ENCODE peak calls at places on chromosomes 13 and 19, in five cellular contexts. E, N, G, U and M are unnamed samples. For H3K4me1, the result is how much of the 10 kb centered on the place peaks cover.

GRCh38 chr13:23583491-23583890 is 13.3 kb downstream of the TNFRSF19 start:
- DNase-seq in N (no peak), G (no peak), E (no peak), U (no peak), M (no peak)

GRCh38 chr19:43460362-43461016 is 4.9 kb downstream of the LYPD3 start:
- DNase-seq in G (no peak), N (no peak), E (no peak), U (no peak), M (no peak)

GRCh38 chr13:20704459-20705069 is 1.1 kb downstream of the IL17D start:
- DNase-seq in G (no peak), E (no peak), N (no peak), U (no peak), M (no peak)

GRCh38 chr13:60164490-60164889 is 762 bp upstream of the DIAPH3 start:
- DNase-seq in U (no peak), E (no peak), G (no peak), N (no peak), M (no peak)

GRCh38 chr19:35408284-35409171 is 37.7 kb downstream of the GPR42 start:
- DNase-seq in N (no peak), G (no peak), U (no peak), E (no peak), M (no peak)

GRCh38 chr13:41465965-41466364 is 8.6 kb downstream of the RGCC start:
- DNase-seq in U (no peak), G (no peak), N (no peak), E (no peak), M (no peak)

GRCh38 chr19:4083677-4084546 is 17.2 kb upstream of the ZBTB7A start:
- DNase-seq in G (no peak), E (no peak), N (peak), U (no peak), M (peak)

GRCh38 chr13:112898786-112899617 is 70.0 kb upstream of the MCF2L start:
- DNase-seq in U (no peak), N (no peak), G (no peak), E (no peak), M (no peak)

GRCh38 chr13:35164324-35164932 is 222.4 kb downstream of the NBEA start:
- DNase-seq in G (no peak), U (no peak), E (no peak), N (no peak), M (no peak)

GRCh38 chr13:92196566-92197256 is 798.3 kb downstream of the GPC5 start:
- DNase-seq in G (no peak), U (no peak), E (no peak), N (no peak), M (no peak)

GRCh38 chr19:14835011-14835410 is at the start of the genes OR7A5 and OR7C1:
- DNase-seq in E (no peak), N (no peak), U (no peak), G (peak), M (peak)

GRCh38 chr13:63954683-63955082 is 2539.0 kb upstream of the PCDH20 start:
- DNase-seq in N (no peak), E (no peak), G (no peak), U (no peak), M (no peak)

GRCh38 chr13:102443234-102443633 is 41.4 kb upstream of the FGF14 start:
- DNase-seq in E (no peak), U (no peak), G (no peak), N (no peak), M (no peak)

GRCh38 chr13:85806553-85807175 is 7.4 kb upstream of the SLITRK6 start:
- DNase-seq in E (no peak), U (no peak), G (no peak), N (no peak), M (no peak)

GRCh38 chr19:16660763-16661479 is at the start of gene TMEM38A:
- DNase-seq in U (peak), N (peak), G (peak), E (no peak), M (peak)

GRCh38 chr13:19181621-19182485 is at the start of gene TUBA3C:
- DNase-seq in N (peak), U (no peak), E (peak), G (peak), M (peak)

GRCh38 chr19:7505682-7506384 is 10.1 kb upstream of the ZNF358 start:
- DNase-seq in E (no peak), G (no peak), N (no peak), U (peak), M (no peak)

GRCh38 chr19:42053037-42053935 is 16.7 kb downstream of the GRIK5 start:
- DNase-seq in G (no peak), N (no peak), U (no peak), E (no peak), M (no peak)
- H3K27ac ChIP-seq in G (no peak), N (no peak), U (no peak), E (no peak), M (no peak)

GRCh38 chr19:375395-376110 is 31.0 kb upstream of the MIER2 start:
- DNase-seq in N (no peak), E (no peak), G (no peak), U (no peak), M (no peak)

GRCh38 chr19:379796-380195 is 29.2 kb downstream of the C2CD4C start:
- DNase-seq in E (no peak), U (no peak), G (no peak), N (no peak), M (no peak)

GRCh38 chr19:376111-376470 is 31.5 kb upstream of the MIER2 start:
- DNase-seq in G (no peak), N (no peak), U (no peak), E (no peak), M (no peak)

GRCh38 chr19:378706-379105 is 30.2 kb downstream of the C2CD4C start:
- DNase-seq in E (no peak), U (no peak), G (no peak), N (no peak), M (no peak)

DNA sequence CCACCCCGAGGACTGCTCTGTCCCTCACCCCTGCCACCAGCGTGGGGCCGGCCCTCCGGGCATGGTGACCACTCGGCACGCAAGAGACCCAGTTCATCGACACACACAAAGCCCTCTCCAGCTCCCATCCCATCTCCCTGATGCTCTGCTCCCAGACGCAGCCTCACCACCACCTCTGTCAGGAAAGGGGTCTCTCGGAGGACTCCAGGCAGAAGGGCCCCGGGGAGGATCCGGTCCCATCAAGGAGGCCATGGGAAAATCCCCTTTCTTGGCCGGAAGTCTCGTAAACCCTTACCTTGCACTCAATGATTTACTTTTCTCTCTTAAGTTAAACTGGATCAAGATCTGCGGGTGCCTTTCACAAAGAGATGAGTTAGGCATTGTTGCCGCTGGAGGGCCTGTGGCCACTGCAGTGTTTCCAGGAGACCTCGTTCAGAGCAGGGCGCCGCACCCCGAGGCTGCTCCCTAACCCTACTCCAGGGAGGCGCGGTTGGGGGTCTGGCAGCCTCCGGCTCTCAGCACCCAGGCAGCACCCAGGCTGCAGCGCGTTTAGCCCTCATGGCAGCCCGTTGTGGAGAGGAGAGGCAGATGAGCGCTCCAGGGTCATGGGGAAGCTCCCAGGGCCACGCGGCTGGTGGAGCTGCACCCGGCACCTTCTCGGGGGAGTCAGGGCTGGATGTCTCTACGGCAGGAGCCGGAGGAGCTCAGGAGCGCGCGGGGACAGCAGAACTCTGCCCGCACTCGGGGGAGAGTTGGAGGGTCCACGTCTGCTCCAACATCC is 31.0 kb downstream of the C2CD4C start:
- DNase-seq in G (no peak), E (no peak), U (no peak), N (no peak), M (peak)
- H3K4me1 ChIP-seq in G (under half), E (under half), U (under half), N (under half), M (under half)

GRCh38 chr19:39407394-39407643 is 672 bp downstream of the ZFP36 start:
- DNase-seq in G (no peak), U (no peak), N (no peak), E (no peak), M (no peak)

GRCh38 chr19:39409886-39410619 is 2.4 kb upstream of the PLEKHG2 start:
- DNase-seq in U (peak), G (peak), N (peak), E (no peak), M (peak)

GRCh38 chr19:39407644-39408391 is 1.2 kb downstream of the ZFP36 start:
- DNase-seq in G (peak), N (peak), E (no peak), U (peak), M (peak)

GRCh38 chr19:39409207-39409885 is 2.7 kb downstream of the ZFP36 start:
- DNase-seq in E (peak), N (peak), U (peak), G (peak), M (peak)

DNA sequence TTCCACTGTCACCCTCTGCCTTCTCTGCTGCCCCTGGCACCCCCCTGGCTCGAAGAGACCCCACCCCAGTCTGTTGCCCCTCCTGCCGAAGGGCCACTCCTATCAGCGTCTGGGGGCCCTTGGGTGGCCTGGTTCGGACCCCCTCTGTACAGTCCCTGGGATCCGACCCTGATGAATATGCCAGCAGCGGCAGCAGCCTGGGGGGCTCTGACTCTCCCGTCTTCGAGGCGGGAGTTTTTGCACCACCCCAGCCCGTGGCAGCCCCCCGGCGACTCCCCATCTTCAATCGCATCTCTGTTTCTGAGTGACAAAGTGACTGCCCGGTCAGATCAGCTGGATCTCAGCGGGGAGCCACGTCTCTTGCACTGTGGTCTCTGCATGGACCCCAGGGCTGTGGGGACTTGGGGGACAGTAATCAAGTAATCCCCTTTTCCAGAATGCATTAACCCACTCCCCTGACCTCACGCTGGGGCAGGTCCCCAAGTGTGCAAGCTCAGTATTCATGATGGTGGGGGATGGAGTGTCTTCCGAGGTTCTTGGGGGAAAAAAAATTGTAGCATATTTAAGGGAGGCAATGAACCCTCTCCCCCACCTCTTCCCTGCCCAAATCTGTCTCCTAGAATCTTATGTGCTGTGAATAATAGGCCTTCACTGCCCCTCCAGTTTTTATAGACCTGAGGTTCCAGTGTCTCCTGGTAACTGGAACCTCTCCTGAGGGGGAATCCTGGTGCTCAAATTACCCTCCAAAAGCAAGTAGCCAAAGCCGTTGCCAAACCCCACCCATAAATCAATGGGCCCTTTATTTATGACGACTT is 2.0 kb downstream of the ZFP36 start:
- DNase-seq in U (peak), G (peak), E (no peak), N (no peak), M (peak)
- TF ChIP-seq POLR2AphosphoS5 in U (no peak), G (peak), E (peak), N (peak), M (peak)

DNA sequence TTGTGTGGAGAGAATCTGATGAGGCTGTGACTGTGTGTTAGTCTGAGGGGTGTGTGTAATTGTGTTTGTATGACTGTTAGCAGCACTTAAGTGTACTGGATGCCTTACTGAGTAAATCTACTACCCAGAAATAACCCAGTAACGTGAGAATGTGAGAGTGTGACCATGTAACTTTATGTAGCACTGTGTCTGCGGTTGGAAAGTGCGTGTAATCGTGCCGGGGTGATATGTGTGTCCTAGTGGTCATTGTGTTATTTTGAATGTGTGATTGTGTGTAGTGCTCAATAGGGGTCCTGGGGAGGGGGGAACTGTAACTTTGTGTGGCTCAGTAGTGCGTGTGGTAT is 550 bp downstream of the ZNF383 start:
- DNase-seq in N (no peak), U (no peak), G (no peak), E (no peak), M (no peak)
- H3K27ac ChIP-seq in N (peak), U (peak), G (peak), E (peak), M (peak)

GRCh38 chr13:44224433-44225149 is 149.0 kb upstream of the SERP2 start:
- DNase-seq in G (no peak), N (no peak), E (no peak), U (no peak), M (no peak)

GRCh38 chr13:44220948-44221347 is 152.7 kb upstream of the SERP2 start:
- DNase-seq in U (no peak), N (no peak), E (no peak), G (no peak), M (no peak)

GRCh38 chr13:44221657-44222056 is 152.0 kb upstream of the SERP2 start:
- DNase-seq in U (no peak), G (no peak), E (no peak), N (no peak), M (peak)

GRCh38 chr13:44219808-44220544 is 153.6 kb upstream of the SERP2 start:
- DNase-seq in G (no peak), E (no peak), N (no peak), U (no peak), M (peak)

GRCh38 chr13:44223785-44224432 is 149.7 kb upstream of the SERP2 start:
- DNase-seq in G (no peak), N (no peak), E (no peak), U (no peak), M (no peak)
- H3K4me1 ChIP-seq in G (under half), N (under half), E (under half), U (under half), M (under half)

GRCh38 chr13:114161644-114162532 is 17.2 kb upstream of the CFAP97D2 start:
- DNase-seq in G (peak), U (no peak), E (no peak), N (peak), M (no peak)
- TF ChIP-seq POLR2AphosphoS5 in G (no peak), U (no peak), E (no peak), N (no peak), M (no peak)

GRCh38 chr19:30317403-30317802 is 54.8 kb upstream of the ZNF536 start:
- DNase-seq in G (no peak), U (no peak), N (peak), E (no peak), M (no peak)
- H3K27ac ChIP-seq in G (no peak), U (no peak), N (no peak), E (no peak), M (no peak)